ENCODE peak calls at places on chromosomes 3 and 15, in four cellular contexts. One of them, this sample, is unnamed.

GRCh38 chr3:183290216-183290615 is 37.2 kb downstream of the B3GNT5 start:
- DNase-seq in activated naive CD4-positive, alpha-beta T cell treated with anti-CD3 and anti-CD28 coated beads for 36 hours: no peak
- DNase-seq in KG1: no peak
- DNase-seq in spleen: no peak
- DNase-seq in this sample: no peak

GRCh38 chr15:88454867-88455810 is 12.0 kb downstream of the MRPL46 start:
- DNase-seq in spleen: no peak
- DNase-seq in KG1: no peak
- DNase-seq in activated naive CD4-positive, alpha-beta T cell treated with anti-CD3 and anti-CD28 coated beads for 36 hours: peak; percentile 76
- DNase-seq in this sample: peak; percentile 91

GRCh38 chr3:106078635-106079034 is 209.8 kb upstream of the CBLB start:
- DNase-seq in KG1: no peak
- DNase-seq in activated naive CD4-positive, alpha-beta T cell treated with anti-CD3 and anti-CD28 coated beads for 36 hours: no peak
- DNase-seq in spleen: no peak
- DNase-seq in this sample: no peak

GRCh38 chr3:8220291-8220690 is 281.3 kb upstream of the LMCD1 start:
- DNase-seq in activated naive CD4-positive, alpha-beta T cell treated with anti-CD3 and anti-CD28 coated beads for 36 hours: no peak
- DNase-seq in spleen: no peak
- DNase-seq in KG1: no peak
- DNase-seq in this sample: no peak

GRCh38 chr15:91072162-91072561 is 27.9 kb upstream of the SV2B start:
- DNase-seq in spleen: no peak
- DNase-seq in activated naive CD4-positive, alpha-beta T cell treated with anti-CD3 and anti-CD28 coated beads for 36 hours: no peak
- DNase-seq in KG1: no peak
- DNase-seq in this sample: no peak

GRCh38 chr3:109254760-109255159 is 61.6 kb downstream of the DPPA2 start:
- DNase-seq in activated naive CD4-positive, alpha-beta T cell treated with anti-CD3 and anti-CD28 coated beads for 36 hours: no peak
- DNase-seq in spleen: no peak
- DNase-seq in KG1: no peak
- DNase-seq in this sample: no peak

GRCh38 chr3:76552653-76553052 is 487.2 kb upstream of the ROBO2 start:
- DNase-seq in activated naive CD4-positive, alpha-beta T cell treated with anti-CD3 and anti-CD28 coated beads for 36 hours: no peak
- DNase-seq in KG1: no peak
- DNase-seq in spleen: no peak
- DNase-seq in this sample: no peak

GRCh38 chr3:169813757-169814517 is 1.2 kb upstream of the LRRC34 start:
- DNase-seq in activated naive CD4-positive, alpha-beta T cell treated with anti-CD3 and anti-CD28 coated beads for 36 hours: peak; percentile 88
- DNase-seq in spleen: peak; percentile 93
- DNase-seq in KG1: no peak
- DNase-seq in this sample: peak; percentile 80

GRCh38 chr15:26628879-26629529 is 143.9 kb downstream of the GABRB3 start:
- DNase-seq in activated naive CD4-positive, alpha-beta T cell treated with anti-CD3 and anti-CD28 coated beads for 36 hours: peak; percentile 9
- DNase-seq in KG1: no peak
- DNase-seq in spleen: peak; percentile 86
- DNase-seq in this sample: peak; percentile 77

GRCh38 chr15:77599899-77600298 is 32.8 kb downstream of the LINGO1 start:
- DNase-seq in KG1: no peak
- DNase-seq in spleen: no peak
- DNase-seq in activated naive CD4-positive, alpha-beta T cell treated with anti-CD3 and anti-CD28 coated beads for 36 hours: no peak
- DNase-seq in this sample: peak; percentile 87

GRCh38 chr3:153980252-153980590 is 141.0 kb upstream of the ARHGEF26 start:
- DNase-seq in activated naive CD4-positive, alpha-beta T cell treated with anti-CD3 and anti-CD28 coated beads for 36 hours: no peak
- DNase-seq in spleen: no peak
- DNase-seq in KG1: no peak
- DNase-seq in this sample: peak; percentile 27

GRCh38 chr3:111541911-111542483 is at the start of gene CD96:
- DNase-seq in activated naive CD4-positive, alpha-beta T cell treated with anti-CD3 and anti-CD28 coated beads for 36 hours: peak; percentile 85
- DNase-seq in spleen: no peak
- DNase-seq in KG1: no peak
- DNase-seq in this sample: no peak

GRCh38 chr3:142981108-142981507 is 17.6 kb upstream of the PAQR9 start:
- DNase-seq in activated naive CD4-positive, alpha-beta T cell treated with anti-CD3 and anti-CD28 coated beads for 36 hours: no peak
- DNase-seq in spleen: no peak
- DNase-seq in KG1: no peak
- DNase-seq in this sample: peak; percentile 71

GRCh38 chr3:143820466-143821221 is 27.6 kb downstream of the SLC9A9 start:
- DNase-seq in spleen: no peak
- DNase-seq in KG1: no peak
- DNase-seq in activated naive CD4-positive, alpha-beta T cell treated with anti-CD3 and anti-CD28 coated beads for 36 hours: no peak
- DNase-seq in this sample: peak; percentile 35

GRCh38 chr3:53045107-53045783 is 628 bp downstream of the SFMBT1 start:
- DNase-seq in activated naive CD4-positive, alpha-beta T cell treated with anti-CD3 and anti-CD28 coated beads for 36 hours: peak; percentile 44
- DNase-seq in KG1: no peak
- DNase-seq in spleen: peak; percentile 92
- DNase-seq in this sample: peak; percentile 28

GRCh38 chr3:65532164-65532563 is 506.6 kb downstream of the MAGI1 start:
- DNase-seq in activated naive CD4-positive, alpha-beta T cell treated with anti-CD3 and anti-CD28 coated beads for 36 hours: no peak
- DNase-seq in spleen: no peak
- DNase-seq in KG1: no peak
- DNase-seq in this sample: no peak

GRCh38 chr15:39976291-39977274 is 42.7 kb downstream of the EIF2AK4 start:
- DNase-seq in spleen: peak; percentile 76
- DNase-seq in KG1: no peak
- DNase-seq in activated naive CD4-positive, alpha-beta T cell treated with anti-CD3 and anti-CD28 coated beads for 36 hours: peak; percentile 11
- DNase-seq in this sample: peak; percentile 65

GRCh38 chr15:92011611-92012367 is 158.3 kb downstream of the SLCO3A1 start:
- DNase-seq in spleen: no peak
- DNase-seq in KG1: no peak
- DNase-seq in activated naive CD4-positive, alpha-beta T cell treated with anti-CD3 and anti-CD28 coated beads for 36 hours: peak; percentile 65
- DNase-seq in this sample: peak; percentile 65

GRCh38 chr3:45065373-45065720 is 39.2 kb downstream of the CLEC3B start:
- DNase-seq in spleen: no peak
- DNase-seq in activated naive CD4-positive, alpha-beta T cell treated with anti-CD3 and anti-CD28 coated beads for 36 hours: no peak
- DNase-seq in KG1: no peak
- DNase-seq in this sample: no peak

This sample was measured in mesendoderm.